ENCODE peak calls at places on chromosomes 16 and 17, in six cellular contexts. D is A549, J is SK-N-SH, E is IMR-90, Q is K562, K is GM12878. P is an unnamed sample.

GRCh38 chr16:20339744-20340143 is 12.4 kb upstream of the GP2 start:
- DNase-seq in D (no peak), J (no peak), E (no peak), Q (no peak), K (no peak), P (no peak)

GRCh38 chr16:53839150-53839549 is 135.2 kb downstream of the FTO start:
- DNase-seq in D (no peak), J (no peak), E (no peak), Q (no peak), K (no peak), P (no peak)

GRCh38 chr17:67652433-67652832 is 65.3 kb upstream of the NOL11 start:
- DNase-seq in D (no peak), J (no peak), E (no peak), Q (no peak), K (no peak), P (no peak)

GRCh38 chr16:15849209-15849981 is 7.4 kb downstream of the MYH11 start:
- DNase-seq in D (no peak), J (no peak), E (no peak), Q (no peak), K (no peak), P (peak; percentile 30)

GRCh38 chr17:8954339-8954738 is 11.2 kb downstream of the PIK3R5 start:
- DNase-seq in D (no peak), J (no peak), E (no peak), Q (no peak), K (no peak), P (no peak)

GRCh38 chr16:75491876-75492275 is 3.4 kb downstream of the CHST6 start:
- DNase-seq in D (peak; percentile 57), J (peak; percentile 92), E (no peak), Q (no peak), K (no peak), P (no peak)

GRCh38 chr16:26709175-26709574 is 357.6 kb upstream of the C16orf82 start:
- DNase-seq in D (no peak), J (peak; percentile 4), E (no peak), Q (peak; percentile 50), K (no peak), P (no peak)

GRCh38 chr17:69269174-69269998 is 40.8 kb upstream of the ABCA10 start:
- DNase-seq in D (no peak), J (no peak), E (peak; percentile 66), Q (no peak), K (no peak), P (peak; percentile 34)

GRCh38 chr17:1197781-1198490 is 18.2 kb upstream of the ABR start:
- DNase-seq in D (no peak), J (no peak), E (no peak), Q (no peak), K (peak; percentile 97), P (no peak)

GRCh38 chr16:55495616-55496289 is 13.1 kb upstream of the LPCAT2 start:
- DNase-seq in D (no peak), J (no peak), E (peak; percentile 85), Q (no peak), K (no peak), P (peak; percentile 65)

GRCh38 chr16:87613961-87614360 is 11.7 kb downstream of the JPH3 start:
- DNase-seq in D (no peak), J (no peak), E (no peak), Q (no peak), K (no peak), P (no peak)

GRCh38 chr17:37827905-37828304 is 83.0 kb upstream of the HNF1B start:
- DNase-seq in D (no peak), J (no peak), E (no peak), Q (no peak), K (no peak), P (no peak)

GRCh38 chr17:37825851-37826250 is 81.0 kb upstream of the HNF1B start:
- DNase-seq in D (no peak), J (no peak), E (no peak), Q (no peak), K (no peak), P (no peak)

GRCh38 chr17:37828313-37829124 is 83.7 kb upstream of the HNF1B start:
- DNase-seq in D (peak; percentile 77), J (no peak), E (peak; percentile 28), Q (peak; percentile 68), K (no peak), P (no peak)

GRCh38 chr17:37824534-37825485 is 80.0 kb upstream of the HNF1B start:
- DNase-seq in D (peak; percentile 95), J (no peak), E (peak; percentile 90), Q (no peak), K (no peak), P (peak; percentile 62)

GRCh38 chr17:37826497-37827115 is 81.7 kb upstream of the HNF1B start:
- DNase-seq in D (no peak), J (no peak), E (no peak), Q (no peak), K (no peak), P (no peak)
- TF ChIP-seq SMC3 in D (no peak), J (no peak), E (no peak), Q (no peak), K (no peak), P (no peak)

DNA sequence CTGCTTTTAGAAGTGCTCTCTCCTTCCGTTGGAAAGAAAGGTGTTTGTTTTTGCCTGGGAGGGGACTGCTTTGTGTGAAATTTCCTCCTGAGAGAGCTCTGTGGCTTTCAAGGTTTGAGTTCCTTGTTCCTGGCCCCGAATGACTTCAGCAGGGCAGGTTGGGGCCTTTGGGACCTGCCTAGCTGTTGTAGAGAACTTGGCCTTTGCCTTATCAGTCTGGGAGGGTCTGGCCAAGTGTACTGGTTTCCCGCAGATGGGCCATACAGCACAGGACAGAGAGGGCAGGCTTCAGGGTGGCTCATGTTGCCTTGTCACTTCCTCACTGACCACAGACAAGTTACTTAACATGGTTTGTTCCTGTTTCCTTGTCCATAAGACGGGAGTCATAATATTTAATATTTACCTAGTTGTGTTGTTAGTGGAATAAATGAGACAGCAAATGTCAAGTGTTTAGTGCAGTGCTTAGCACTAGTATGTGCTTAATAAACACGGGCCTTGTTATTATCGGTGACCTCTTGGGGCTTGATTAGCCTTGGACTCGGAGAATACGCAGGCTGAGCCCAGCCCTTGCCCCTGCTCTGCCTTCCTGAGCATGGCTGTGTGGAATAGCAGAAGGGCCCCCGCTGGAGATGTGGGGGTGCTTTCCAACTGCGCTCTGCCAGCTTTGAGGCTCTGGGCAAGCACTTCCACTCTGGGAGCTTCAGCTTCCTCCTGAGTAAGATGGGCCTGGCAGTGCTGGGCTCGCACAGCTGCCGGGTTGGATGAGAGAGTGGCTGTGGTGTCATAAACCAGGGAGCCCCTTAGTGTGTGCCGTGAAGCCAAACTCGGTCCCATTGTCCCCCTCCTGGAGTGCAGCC is 6.6 kb downstream of the PRSS8 start:
- DNase-seq in D (no peak), J (no peak), E (no peak), Q (peak; percentile 51), K (no peak), P (no peak)
- TF ChIP-seq USF2 in D (no peak), J (no peak), E (no peak), Q (no peak), K (no peak), P (no peak)

DNA sequence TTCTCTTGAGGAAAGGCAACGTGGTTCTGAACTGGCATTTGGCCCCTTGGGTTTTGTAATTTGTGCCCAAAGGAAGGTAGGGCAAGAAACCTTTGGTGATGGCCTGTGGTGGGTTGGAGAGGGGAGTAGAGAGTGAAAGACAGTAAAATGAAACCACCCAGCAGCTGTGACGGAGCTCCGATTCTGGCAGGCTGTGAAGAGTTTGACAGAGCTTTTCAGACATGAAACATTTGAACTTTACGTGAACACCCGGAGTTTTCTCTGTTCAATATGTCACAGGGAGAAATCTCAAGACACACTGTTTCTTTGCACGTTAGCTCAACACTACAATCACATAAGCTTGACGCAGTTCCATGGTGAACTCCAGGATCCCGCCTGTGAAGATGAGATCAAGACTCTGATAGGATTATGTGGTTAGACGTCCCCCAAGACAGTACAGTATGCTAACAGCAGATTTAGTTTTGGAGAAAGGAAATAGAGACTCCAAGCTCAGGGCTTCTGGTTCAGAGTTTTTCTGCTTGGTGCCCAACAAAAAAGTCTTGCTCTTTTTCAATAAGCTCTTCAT is 79.7 kb upstream of the CDH11 start:
- DNase-seq in D (no peak), J (no peak), E (peak; percentile 19), Q (no peak), K (no peak), P (no peak)
- TF ChIP-seq SMC3 in D (no peak), J (no peak), E (no peak), Q (no peak), K (no peak), P (no peak)

GRCh38 chr17:59331129-59331928 is at the start of gene YPEL2:
- DNase-seq in D (peak; percentile 98), J (peak; percentile 100), E (peak; percentile 91), Q (peak; percentile 99), K (peak; percentile 41), P (peak; percentile 92)
- TF ChIP-seq USF2 in D (no peak), J (no peak), E (no peak), Q (no peak), K (no peak), P (no peak)

P was measured in HepG2.